ENCODE peak calls at places on chromosomes 7 and 10, in nine cellular contexts. One of them, this sample, is unnamed.
A peak's percentile ranks its signal among the peaks of the same experiment; 100 is the strongest.

GRCh38 chr7:69761290-69761922 is 163.1 kb downstream of the AUTS2 start:
- DNase-seq in breast epithelium: no peak
- DNase-seq in cardiac muscle cell: no peak
- DNase-seq in ovary: no peak
- DNase-seq in tibial artery: no peak
- DNase-seq in Panc1: no peak
- DNase-seq in AG04450: no peak
- DNase-seq in tibial nerve: no peak
- DNase-seq in body of pancreas: no peak
- DNase-seq in this sample: no peak

GRCh38 chr7:152847491-152847890 is 87.9 kb downstream of the ACTR3B start:
- DNase-seq in tibial artery: no peak
- DNase-seq in body of pancreas: no peak
- DNase-seq in tibial nerve: no peak
- DNase-seq in Panc1: no peak
- DNase-seq in AG04450: no peak
- DNase-seq in cardiac muscle cell: no peak
- DNase-seq in ovary: no peak
- DNase-seq in breast epithelium: no peak
- DNase-seq in this sample: no peak

GRCh38 chr7:5629941-5630340 is 151.5 kb downstream of the RNF216 start:
- DNase-seq in tibial artery: no peak
- DNase-seq in ovary: no peak
- DNase-seq in tibial nerve: no peak
- DNase-seq in cardiac muscle cell: no peak
- DNase-seq in breast epithelium: no peak
- DNase-seq in AG04450: no peak
- DNase-seq in body of pancreas: no peak
- DNase-seq in Panc1: no peak
- DNase-seq in this sample: peak; percentile 61

GRCh38 chr10:61592581-61592980 is 70.1 kb upstream of the CABCOCO1 start:
- DNase-seq in ovary: no peak
- DNase-seq in AG04450: no peak
- DNase-seq in tibial nerve: no peak
- DNase-seq in body of pancreas: no peak
- DNase-seq in cardiac muscle cell: peak; percentile 11
- DNase-seq in tibial artery: no peak
- DNase-seq in Panc1: no peak
- DNase-seq in breast epithelium: no peak
- DNase-seq in this sample: no peak

GRCh38 chr7:151018421-151019129 is 5.7 kb downstream of the ATG9B start:
- DNase-seq in tibial nerve: no peak
- DNase-seq in Panc1: no peak
- DNase-seq in tibial artery: no peak
- DNase-seq in cardiac muscle cell: peak; percentile 39
- DNase-seq in AG04450: no peak
- DNase-seq in breast epithelium: no peak
- DNase-seq in body of pancreas: peak; percentile 34
- DNase-seq in ovary: no peak
- DNase-seq in this sample: no peak

GRCh38 chr7:123711832-123712293 is 36.9 kb downstream of the WASL start:
- DNase-seq in breast epithelium: no peak
- DNase-seq in AG04450: no peak
- DNase-seq in body of pancreas: no peak
- DNase-seq in cardiac muscle cell: no peak
- DNase-seq in Panc1: no peak
- DNase-seq in ovary: no peak
- DNase-seq in tibial nerve: no peak
- DNase-seq in tibial artery: no peak
- DNase-seq in this sample: no peak

GRCh38 chr7:2487586-2488271 is 11.5 kb upstream of the GRIFIN start:
- DNase-seq in tibial nerve: no peak
- DNase-seq in AG04450: no peak
- DNase-seq in tibial artery: peak; percentile 89
- DNase-seq in Panc1: no peak
- DNase-seq in cardiac muscle cell: no peak
- DNase-seq in ovary: no peak
- DNase-seq in body of pancreas: no peak
- DNase-seq in breast epithelium: no peak
- DNase-seq in this sample: no peak

GRCh38 chr7:39691821-39692220 is 68.4 kb downstream of the RALA start:
- DNase-seq in cardiac muscle cell: no peak
- DNase-seq in body of pancreas: no peak
- DNase-seq in Panc1: no peak
- DNase-seq in ovary: no peak
- DNase-seq in tibial nerve: no peak
- DNase-seq in AG04450: no peak
- DNase-seq in tibial artery: no peak
- DNase-seq in breast epithelium: no peak
- DNase-seq in this sample: no peak

GRCh38 chr7:42198974-42199668 is 37.9 kb downstream of the GLI3 start:
- DNase-seq in tibial nerve: no peak
- DNase-seq in body of pancreas: no peak
- DNase-seq in breast epithelium: no peak
- DNase-seq in cardiac muscle cell: no peak
- DNase-seq in AG04450: no peak
- DNase-seq in tibial artery: no peak
- DNase-seq in ovary: no peak
- DNase-seq in Panc1: no peak
- DNase-seq in this sample: no peak

GRCh38 chr10:13659887-13660544 is 73.3 kb downstream of the PRPF18 start:
- DNase-seq in body of pancreas: peak; percentile 58
- DNase-seq in AG04450: peak; percentile 21
- DNase-seq in cardiac muscle cell: peak; percentile 44
- DNase-seq in tibial nerve: peak; percentile 40
- DNase-seq in Panc1: no peak
- DNase-seq in ovary: peak; percentile 57
- DNase-seq in breast epithelium: peak; percentile 62
- DNase-seq in tibial artery: peak; percentile 80
- DNase-seq in this sample: peak; percentile 70

GRCh38 chr7:31788891-31789680 is 102.1 kb downstream of the PPP1R17 start:
- DNase-seq in Panc1: no peak
- DNase-seq in breast epithelium: no peak
- DNase-seq in body of pancreas: no peak
- DNase-seq in AG04450: no peak
- DNase-seq in tibial artery: no peak
- DNase-seq in tibial nerve: no peak
- DNase-seq in ovary: no peak
- DNase-seq in cardiac muscle cell: no peak
- DNase-seq in this sample: no peak

GRCh38 chr10:28939352-28940157 is 262.2 kb downstream of the BAMBI start:
- DNase-seq in tibial nerve: peak; percentile 44
- DNase-seq in Panc1: no peak
- DNase-seq in body of pancreas: peak; percentile 94
- DNase-seq in breast epithelium: peak; percentile 60
- DNase-seq in tibial artery: peak; percentile 81
- DNase-seq in AG04450: no peak
- DNase-seq in ovary: peak; percentile 34
- DNase-seq in cardiac muscle cell: peak; percentile 34
- DNase-seq in this sample: no peak
- H3K27ac ChIP-seq in tibial nerve: peak overlapping the region; percentile 6
- H3K27ac ChIP-seq in Panc1: no peak overlapping the region
- H3K27ac ChIP-seq in body of pancreas: no peak overlapping the region
- H3K27ac ChIP-seq in breast epithelium: no peak overlapping the region
- H3K27ac ChIP-seq in tibial artery: no peak overlapping the region
- H3K27ac ChIP-seq in AG04450: no peak overlapping the region
- H3K27ac ChIP-seq in ovary: no peak overlapping the region
- H3K27ac ChIP-seq in cardiac muscle cell: no peak overlapping the region
- H3K27ac ChIP-seq in this sample: no peak overlapping the region

GRCh38 chr7:20318933-20319332 is 11.8 kb upstream of the ITGB8 start:
- DNase-seq in body of pancreas: no peak
- DNase-seq in tibial nerve: no peak
- DNase-seq in tibial artery: no peak
- DNase-seq in breast epithelium: no peak
- DNase-seq in Panc1: no peak
- DNase-seq in ovary: no peak
- DNase-seq in cardiac muscle cell: no peak
- DNase-seq in AG04450: no peak
- DNase-seq in this sample: no peak
- TF ChIP-seq CTCF in body of pancreas: no peak
- TF ChIP-seq CTCF in tibial nerve: no peak
- TF ChIP-seq CTCF in tibial artery: no peak
- TF ChIP-seq CTCF in breast epithelium: no peak
- TF ChIP-seq CTCF in Panc1: no peak
- TF ChIP-seq CTCF in ovary: no peak
- TF ChIP-seq CTCF in cardiac muscle cell: no peak
- TF ChIP-seq CTCF in AG04450: no peak
- TF ChIP-seq CTCF in this sample: no peak

GRCh38 chr7:73737491-73738219 is 947 bp downstream of the ABHD11 start:
- DNase-seq in tibial nerve: no peak
- DNase-seq in breast epithelium: no peak
- DNase-seq in tibial artery: no peak
- DNase-seq in cardiac muscle cell: no peak
- DNase-seq in AG04450: no peak
- DNase-seq in body of pancreas: no peak
- DNase-seq in Panc1: no peak
- DNase-seq in ovary: no peak
- DNase-seq in this sample: no peak
- H3K27ac ChIP-seq in tibial nerve: no peak overlapping the region
- H3K27ac ChIP-seq in breast epithelium: peak overlapping the region; percentile 99
- H3K27ac ChIP-seq in tibial artery: peak overlapping the region; percentile 89
- H3K27ac ChIP-seq in cardiac muscle cell: no peak overlapping the region
- H3K27ac ChIP-seq in AG04450: peak overlapping the region; percentile 31
- H3K27ac ChIP-seq in body of pancreas: peak overlapping the region; percentile 94
- H3K27ac ChIP-seq in Panc1: peak overlapping the region; percentile 93
- H3K27ac ChIP-seq in ovary: no peak overlapping the region
- H3K27ac ChIP-seq in this sample: peak overlapping the region; percentile 82

GRCh38 chr10:124262971-124263370 is 155.8 kb downstream of the OAT start:
- DNase-seq in tibial nerve: no peak
- DNase-seq in breast epithelium: no peak
- DNase-seq in tibial artery: no peak
- DNase-seq in AG04450: no peak
- DNase-seq in ovary: no peak
- DNase-seq in cardiac muscle cell: no peak
- DNase-seq in Panc1: no peak
- DNase-seq in body of pancreas: no peak
- DNase-seq in this sample: peak; percentile 34

GRCh38 chr10:124262249-124262865 is 156.4 kb downstream of the OAT start:
- DNase-seq in body of pancreas: no peak
- DNase-seq in tibial artery: peak; percentile 46
- DNase-seq in breast epithelium: no peak
- DNase-seq in Panc1: no peak
- DNase-seq in cardiac muscle cell: no peak
- DNase-seq in AG04450: no peak
- DNase-seq in ovary: no peak
- DNase-seq in tibial nerve: no peak
- DNase-seq in this sample: no peak

GRCh38 chr10:124255556-124255955 is 162.2 kb upstream of the CHST15 start:
- DNase-seq in ovary: no peak
- DNase-seq in breast epithelium: no peak
- DNase-seq in AG04450: no peak
- DNase-seq in tibial nerve: no peak
- DNase-seq in cardiac muscle cell: no peak
- DNase-seq in body of pancreas: no peak
- DNase-seq in tibial artery: no peak
- DNase-seq in Panc1: no peak
- DNase-seq in this sample: no peak

GRCh38 chr10:124256151-124256550 is 162.6 kb downstream of the OAT start:
- DNase-seq in breast epithelium: no peak
- DNase-seq in tibial artery: peak; percentile 34
- DNase-seq in Panc1: no peak
- DNase-seq in AG04450: no peak
- DNase-seq in ovary: no peak
- DNase-seq in cardiac muscle cell: no peak
- DNase-seq in tibial nerve: no peak
- DNase-seq in body of pancreas: no peak
- DNase-seq in this sample: no peak

GRCh38 chr10:124259139-124259825 is 159.4 kb downstream of the OAT start:
- DNase-seq in body of pancreas: no peak
- DNase-seq in ovary: no peak
- DNase-seq in Panc1: no peak
- DNase-seq in AG04450: no peak
- DNase-seq in tibial artery: no peak
- DNase-seq in cardiac muscle cell: no peak
- DNase-seq in breast epithelium: no peak
- DNase-seq in tibial nerve: no peak
- DNase-seq in this sample: no peak
- TF ChIP-seq CTCF in body of pancreas: no peak
- TF ChIP-seq CTCF in ovary: no peak
- TF ChIP-seq CTCF in Panc1: no peak
- TF ChIP-seq CTCF in AG04450: peak; percentile 28
- TF ChIP-seq CTCF in tibial artery: peak; percentile 17
- TF ChIP-seq CTCF in cardiac muscle cell: peak; percentile 37
- TF ChIP-seq CTCF in breast epithelium: no peak
- TF ChIP-seq CTCF in tibial nerve: no peak
- TF ChIP-seq CTCF in this sample: no peak

GRCh38 chr7:17863095-17863814 is 77.0 kb downstream of the SNX13 start:
- DNase-seq in Panc1: no peak
- DNase-seq in tibial artery: no peak
- DNase-seq in cardiac muscle cell: peak; percentile 3
- DNase-seq in tibial nerve: no peak
- DNase-seq in ovary: no peak
- DNase-seq in AG04450: no peak
- DNase-seq in body of pancreas: no peak
- DNase-seq in breast epithelium: no peak
- DNase-seq in this sample: no peak

GRCh38 chr7:17863815-17864159 is 76.5 kb downstream of the SNX13 start:
- DNase-seq in ovary: no peak
- DNase-seq in tibial nerve: no peak
- DNase-seq in cardiac muscle cell: no peak
- DNase-seq in tibial artery: no peak
- DNase-seq in AG04450: no peak
- DNase-seq in breast epithelium: no peak
- DNase-seq in body of pancreas: no peak
- DNase-seq in Panc1: no peak
- DNase-seq in this sample: no peak
- H3K27ac ChIP-seq in ovary: no peak overlapping the region
- H3K27ac ChIP-seq in tibial nerve: no peak overlapping the region
- H3K27ac ChIP-seq in cardiac muscle cell: no peak overlapping the region
- H3K27ac ChIP-seq in tibial artery: no peak overlapping the region
- H3K27ac ChIP-seq in AG04450: no peak overlapping the region
- H3K27ac ChIP-seq in breast epithelium: no peak overlapping the region
- H3K27ac ChIP-seq in body of pancreas: no peak overlapping the region
- H3K27ac ChIP-seq in Panc1: no peak overlapping the region
- H3K27ac ChIP-seq in this sample: no peak overlapping the region

This sample was measured in dorsolateral prefrontal cortex.